ENCODE peak calls at places on chromosomes 4 and X, in four cellular contexts. Z, W, K and A are unnamed samples.

GRCh38 chr4:41693629-41694028 is 54.9 kb downstream of the PHOX2B start:
- DNase-seq in Z (no peak), W (no peak), K (peak; percentile 24), A (peak; percentile 3)

GRCh38 chrX:10726647-10727046 is 106.3 kb upstream of the MID1 start:
- DNase-seq in W (no peak), Z (no peak), K (peak; percentile 89), A (peak; percentile 66)

GRCh38 chrX:48945517-48946348 is 11.7 kb downstream of the OTUD5 start:
- DNase-seq in W (peak; percentile 26), Z (peak; percentile 37), K (no peak), A (no peak)

GRCh38 chr4:654526-654845 is 19.6 kb downstream of the ATP5ME start:
- DNase-seq in K (no peak), Z (no peak), W (no peak), A (no peak)

GRCh38 chr4:176185068-176185467 is 10.3 kb downstream of the SPATA4 start:
- DNase-seq in W (no peak), Z (no peak), K (no peak), A (peak; percentile 83)

GRCh38 chr4:13654158-13654797 is 26.8 kb upstream of the BOD1L1 start:
- DNase-seq in W (peak; percentile 38), K (peak; percentile 39), Z (peak; percentile 81), A (no peak)

GRCh38 chrX:136623400-136623799 is 24.6 kb upstream of the CD40LG start:
- DNase-seq in W (no peak), Z (no peak), K (no peak), A (no peak)

GRCh38 chr4:16337936-16338335 is 111.7 kb upstream of the TAPT1 start:
- DNase-seq in K (peak; percentile 92), Z (no peak), W (no peak), A (no peak)

GRCh38 chr4:41665808-41666207 is 82.7 kb downstream of the PHOX2B start:
- DNase-seq in W (no peak), Z (no peak), K (no peak), A (no peak)

GRCh38 chr4:38805530-38806145 is 1.0 kb upstream of the TLR1 start:
- DNase-seq in W (no peak), Z (no peak), K (no peak), A (no peak)

GRCh38 chr4:159390648-159391047 is 287.8 kb downstream of the RAPGEF2 start:
- DNase-seq in K (peak; percentile 98), W (no peak), Z (no peak), A (peak; percentile 89)

GRCh38 chrX:110173192-110174175 is 144.4 kb downstream of the AMMECR1 start:
- DNase-seq in K (no peak), Z (no peak), W (no peak), A (no peak)

GRCh38 chr4:23930750-23931488 is 41.1 kb upstream of the PPARGC1A start:
- DNase-seq in Z (peak; percentile 83), W (no peak), K (no peak), A (no peak)

GRCh38 chr4:20194079-20195013 is 57.4 kb upstream of the SLIT2 start:
- DNase-seq in W (no peak), Z (no peak), K (peak; percentile 63), A (peak; percentile 69)

GRCh38 chr4:8235224-8235623 is 34.3 kb upstream of the HTRA3 start:
- DNase-seq in Z (no peak), W (no peak), K (no peak), A (no peak)

GRCh38 chr4:4752576-4753401 is 106.7 kb upstream of the MSX1 start:
- DNase-seq in W (no peak), K (no peak), Z (no peak), A (peak; percentile 49)

GRCh38 chr4:152992491-152992890 is 56.4 kb downstream of the FHDC1 start:
- DNase-seq in Z (no peak), W (no peak), K (no peak), A (no peak)

GRCh38 chr4:122826000-122826595 is 533 bp upstream of the FGF2 start:
- DNase-seq in Z (no peak), W (no peak), K (no peak), A (no peak)

GRCh38 chr4:102500371-102501175 is 586 bp upstream of the NFKB1 start:
- DNase-seq in W (no peak), Z (peak; percentile 66), K (no peak), A (no peak)

GRCh38 chrX:45353462-45353861 is 152.8 kb upstream of the DIPK2B start:
- DNase-seq in K (peak; percentile 15), Z (no peak), W (no peak), A (no peak)

GRCh38 chr4:159107203-159107921 is 4.5 kb downstream of the RAPGEF2 start:
- DNase-seq in W (no peak), Z (no peak), K (no peak), A (no peak)

GRCh38 chr4:59818656-59819055 is 1381.5 kb upstream of the ADGRL3 start:
- DNase-seq in W (no peak), Z (no peak), K (peak; percentile 15), A (no peak)

GRCh38 chrX:110156167-110156754 is 153.3 kb downstream of the TMEM164 start:
- DNase-seq in W (no peak), Z (no peak), K (no peak), A (no peak)

GRCh38 chrX:47723689-47724088 is 64.7 kb upstream of the UXT start:
- DNase-seq in K (no peak), Z (no peak), W (no peak), A (no peak)

GRCh38 chrX:111086521-111087127 is 9.4 kb upstream of the PAK3 start:
- DNase-seq in K (no peak), Z (no peak), W (no peak), A (no peak)

GRCh38 chrX:135327299-135327698 is 18.0 kb downstream of the ETDC start:
- DNase-seq in K (peak; percentile 70), Z (no peak), W (no peak), A (peak; percentile 21)

GRCh38 chr4:2817701-2818350 is 24.9 kb downstream of the SH3BP2 start:
- DNase-seq in Z (peak; percentile 28), K (no peak), W (no peak), A (no peak)

GRCh38 chr4:107183155-107183774 is 147.2 kb upstream of the DKK2 start:
- DNase-seq in Z (no peak), W (no peak), K (peak; percentile 43), A (peak; percentile 29)

GRCh38 chr4:16113741-16114140 is 29.9 kb upstream of the PROM1 start:
- DNase-seq in Z (no peak), W (no peak), K (no peak), A (no peak)

GRCh38 chrX:47514553-47515235 is 31.7 kb upstream of the ZNF41 start:
- DNase-seq in K (no peak), W (no peak), Z (no peak), A (no peak)

GRCh38 chrX:106707771-106708454 is 18.6 kb upstream of the RNF128 start:
- DNase-seq in K (peak; percentile 57), W (no peak), Z (no peak), A (peak; percentile 84)

GRCh38 chr4:19177616-19178015 is 1074.1 kb upstream of the SLIT2 start:
- DNase-seq in K (no peak), W (no peak), Z (no peak), A (no peak)

GRCh38 chrX:24357101-24357500 is 3.3 kb upstream of the SUPT20HL1 start:
- DNase-seq in W (no peak), Z (no peak), K (no peak), A (no peak)

GRCh38 chrX:65451663-65452062 is 82.9 kb downstream of the LAS1L start:
- DNase-seq in K (no peak), W (no peak), Z (no peak), A (no peak)

GRCh38 chr4:21827575-21827974 is 121.0 kb downstream of the KCNIP4 start:
- DNase-seq in Z (no peak), W (no peak), K (peak; percentile 70), A (peak; percentile 34)

GRCh38 chr4:61666248-61666647 is 466.1 kb downstream of the ADGRL3 start:
- DNase-seq in W (no peak), Z (no peak), K (peak; percentile 26), A (no peak)

GRCh38 chrX:8484360-8484759 is 19.7 kb downstream of the VCX3B start:
- DNase-seq in W (no peak), K (no peak), Z (no peak), A (no peak)

GRCh38 chr4:149063007-149063406 is 620.8 kb upstream of the NR3C2 start:
- DNase-seq in W (no peak), Z (no peak), K (no peak), A (no peak)

GRCh38 chr4:147736458-147736857 is 4.6 kb downstream of the ARHGAP10 start:
- DNase-seq in W (no peak), Z (no peak), K (no peak), A (no peak)

GRCh38 chr4:147733614-147734344 is 1.9 kb downstream of the ARHGAP10 start:
- DNase-seq in W (no peak), K (no peak), Z (no peak), A (no peak)

GRCh38 chr4:147732516-147733193 is 767 bp downstream of the ARHGAP10 start:
- DNase-seq in W (no peak), K (no peak), Z (peak; percentile 57), A (no peak)

GRCh38 chr4:147735413-147736301 is 3.8 kb downstream of the ARHGAP10 start:
- DNase-seq in W (no peak), Z (no peak), K (no peak), A (no peak)

GRCh38 chr4:147734496-147734895 is 2.6 kb downstream of the ARHGAP10 start:
- DNase-seq in K (no peak), W (no peak), Z (no peak), A (no peak)
- H3K4me3 ChIP-seq in K (peak overlapping the region; percentile 81), W (no peak overlapping the region), Z (peak overlapping the region; percentile 71), A (no peak overlapping the region)

DNA sequence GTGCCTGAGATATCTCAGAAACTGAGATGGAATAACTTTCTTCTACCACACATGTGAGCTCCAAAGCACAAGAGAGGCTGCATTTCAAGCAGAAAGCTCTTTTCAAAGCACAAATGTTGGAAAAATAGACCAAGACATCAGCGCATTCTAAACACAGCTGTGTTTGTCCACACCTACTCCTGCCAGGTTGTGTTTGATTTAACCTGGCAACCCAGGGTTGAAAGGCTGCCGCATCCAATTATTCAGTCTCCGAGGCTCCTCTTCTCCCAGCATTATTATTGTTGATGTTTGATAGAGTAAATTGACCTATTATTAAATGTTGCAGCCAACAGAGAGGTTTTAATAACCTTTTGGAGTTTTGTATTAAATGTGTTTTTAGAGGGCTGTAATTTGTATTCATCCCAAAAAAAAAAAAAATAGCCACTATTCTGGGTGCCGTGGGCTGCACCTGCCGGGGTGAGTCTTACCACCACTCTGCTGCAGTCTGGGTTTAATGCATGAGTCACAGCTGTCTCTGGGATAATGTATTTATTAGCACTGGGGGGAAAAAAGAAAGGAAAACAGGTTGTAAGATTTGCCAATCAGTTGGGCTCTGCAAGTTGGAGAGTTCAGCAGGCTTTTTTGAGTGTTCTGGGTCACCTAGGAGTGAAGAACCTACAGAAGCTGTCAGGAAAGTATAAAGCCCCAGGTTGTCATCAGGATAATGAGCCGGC is 105.2 kb upstream of the NOCT start:
- DNase-seq in Z (no peak), W (no peak), K (no peak), A (no peak)
- H3K4me3 ChIP-seq in Z (no peak overlapping the region), W (no peak overlapping the region), K (no peak overlapping the region), A (no peak overlapping the region)

DNA sequence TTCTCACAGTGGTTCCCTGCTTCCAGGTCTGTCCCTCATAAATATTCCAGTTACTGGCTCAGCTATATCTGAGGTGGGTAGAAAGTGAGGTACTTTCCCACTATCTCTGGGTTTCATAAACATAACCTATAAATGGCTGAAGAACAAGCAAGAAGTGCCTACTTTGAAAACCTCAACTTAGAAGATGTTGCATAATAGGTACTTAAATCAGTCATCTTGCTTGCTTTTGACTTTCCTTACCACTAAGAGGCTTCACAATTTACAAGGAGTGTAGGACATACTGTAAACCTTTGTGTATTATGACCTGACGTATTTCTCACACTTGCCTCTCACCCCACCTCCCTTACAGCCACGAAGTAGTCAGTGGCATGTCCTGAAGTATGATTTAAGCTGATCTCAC is 145.9 kb downstream of the PCDH19 start:
- DNase-seq in K (no peak), W (no peak), Z (no peak), A (no peak)
- H3K4me3 ChIP-seq in K (no peak overlapping the region), W (no peak overlapping the region), Z (no peak overlapping the region), A (no peak overlapping the region)

GRCh38 chr4:117085185-117085701 is at the start of gene TRAM1L1:
- DNase-seq in Z (peak; percentile 65), K (peak; percentile 43), W (no peak), A (no peak)
- H3K4me3 ChIP-seq in Z (peak within 1 kb of the TSS; percentile 42), K (peak within 1 kb of the TSS; percentile 61), W (no peak within 1 kb of the TSS), A (peak within 1 kb of the TSS; percentile 44)